ENCODE peak calls at places on chromosomes 5 and 9, in nine cellular contexts. N, G, H, R, W, F, J, S and T are unnamed samples.

GRCh38 chr9:129624168-129624759 is 1.7 kb upstream of the NTMT1 start:
- DNase-seq in N (no peak), J (peak; percentile 73), G (peak; percentile 59), F (no peak), R (no peak), H (peak; percentile 54), W (no peak), S (peak; percentile 51), T (peak; percentile 54)

GRCh38 chr9:5230554-5230953 is 665 bp upstream of the INSL4 start:
- DNase-seq in R (no peak), G (peak; percentile 38), N (no peak), W (no peak), J (no peak), S (no peak), H (no peak), F (no peak), T (no peak)

GRCh38 chr5:36928947-36929346 is 52.4 kb downstream of the NIPBL start:
- DNase-seq in R (peak; percentile 28), N (peak; percentile 79), J (no peak), G (peak; percentile 73), W (no peak), F (no peak), S (peak; percentile 74), H (no peak), T (no peak)

GRCh38 chr9:136022731-136023400 is 61.7 kb upstream of the UBAC1 start:
- DNase-seq in N (no peak), G (no peak), H (no peak), S (no peak), R (no peak), J (no peak), F (no peak), W (no peak), T (no peak)

GRCh38 chr5:147901555-147901954 is 4.8 kb downstream of the C5orf46 start:
- DNase-seq in H (no peak), F (peak; percentile 7), S (peak; percentile 77), J (no peak), R (no peak), G (no peak), W (no peak), N (peak; percentile 80), T (peak; percentile 6)

GRCh38 chr5:133873454-133873853 is 95.0 kb downstream of the C5orf15 start:
- DNase-seq in S (peak; percentile 18), J (no peak), G (no peak), N (peak; percentile 41), W (no peak), H (no peak), R (no peak), F (no peak), T (no peak)

GRCh38 chr9:16145196-16145950 is 592.5 kb downstream of the CCDC171 start:
- DNase-seq in R (no peak), F (peak; percentile 18), J (no peak), G (peak; percentile 16), H (no peak), W (no peak), N (peak; percentile 49), S (no peak), T (peak; percentile 72)

GRCh38 chr5:140131967-140132409 is 6.3 kb downstream of the IGIP start:
- DNase-seq in F (peak; percentile 53), H (no peak), R (peak; percentile 81), G (peak; percentile 93), S (peak; percentile 87), N (peak; percentile 94), J (no peak), W (no peak), T (peak; percentile 95)

GRCh38 chr5:157172408-157172807 is 6.3 kb upstream of the GARIN3 start:
- DNase-seq in F (no peak), J (peak; percentile 82), G (peak; percentile 1), S (no peak), H (peak; percentile 84), W (no peak), N (no peak), R (no peak), T (no peak)

GRCh38 chr9:80175286-80175906 is 603.6 kb downstream of the TLE4 start:
- DNase-seq in F (peak; percentile 8), S (peak; percentile 67), R (peak; percentile 6), N (peak; percentile 51), G (peak; percentile 55), J (no peak), W (peak; percentile 1), H (no peak), T (no peak)

GRCh38 chr9:109411069-109411761 is 86.9 kb downstream of the PTPN3 start:
- DNase-seq in H (no peak), W (no peak), R (no peak), F (no peak), N (peak; percentile 4), J (peak; percentile 68), S (no peak), G (no peak), T (no peak)

GRCh38 chr5:21184566-21184965 is 1196.6 kb upstream of the CDH18 start:
- DNase-seq in R (no peak), W (no peak), F (no peak), J (no peak), N (no peak), G (no peak), H (no peak), S (no peak), T (no peak)

GRCh38 chr5:60687927-60688720 is 11.8 kb downstream of the DEPDC1B start:
- DNase-seq in W (peak; percentile 3), N (peak; percentile 80), G (peak; percentile 80), F (no peak), S (peak; percentile 51), R (no peak), J (peak; percentile 34), H (no peak), T (peak; percentile 7)

GRCh38 chr5:135441256-135441915 is 5.8 kb downstream of the DCANP1 start:
- DNase-seq in W (no peak), F (peak; percentile 26), G (no peak), H (no peak), S (no peak), R (no peak), N (no peak), J (no peak), T (no peak)

GRCh38 chr5:171945476-171945875 is 61.0 kb downstream of the FBXW11 start:
- DNase-seq in J (no peak), N (no peak), W (no peak), R (no peak), G (no peak), S (no peak), F (no peak), H (no peak), T (no peak)

GRCh38 chr9:8599937-8600336 is 800.4 kb upstream of the DMAC1 start:
- DNase-seq in F (peak; percentile 8), S (no peak), H (no peak), R (no peak), J (no peak), N (no peak), G (no peak), W (no peak), T (no peak)

GRCh38 chr5:161676109-161676508 is 9.4 kb upstream of the GABRA6 start:
- DNase-seq in N (no peak), J (peak; percentile 7), H (no peak), F (no peak), S (no peak), R (no peak), G (peak; percentile 19), W (no peak), T (no peak)

GRCh38 chr5:117084052-117084451 is 509.4 kb upstream of the SEMA6A start:
- DNase-seq in G (peak; percentile 4), F (peak; percentile 55), W (no peak), J (no peak), H (no peak), N (no peak), R (no peak), S (no peak), T (no peak)

GRCh38 chr5:124132843-124133242 is 613.6 kb downstream of the ZNF608 start:
- DNase-seq in H (no peak), R (no peak), N (no peak), S (no peak), G (peak; percentile 95), W (no peak), F (no peak), J (no peak), T (no peak)

GRCh38 chr5:111742595-111742994 is 14.4 kb downstream of the NREP start:
- DNase-seq in W (peak; percentile 7), F (no peak), H (no peak), J (no peak), G (peak; percentile 49), R (peak; percentile 88), N (peak; percentile 92), S (peak; percentile 89), T (peak; percentile 89)

GRCh38 chr5:158119852-158120708 is 261.1 kb upstream of the CLINT1 start:
- DNase-seq in H (no peak), F (no peak), N (peak; percentile 98), W (peak; percentile 17), G (peak; percentile 84), J (no peak), R (peak; percentile 14), S (peak; percentile 29), T (peak; percentile 20)

GRCh38 chr9:91359734-91360470 is 1.8 kb downstream of the AUH start:
- DNase-seq in S (no peak), W (no peak), F (no peak), H (no peak), N (no peak), R (no peak), G (peak; percentile 29), J (no peak), T (no peak)

GRCh38 chr9:127333326-127334064 is 63.5 kb upstream of the SLC2A8 start:
- DNase-seq in G (no peak), H (no peak), J (no peak), F (no peak), R (no peak), W (no peak), S (no peak), N (no peak), T (no peak)

GRCh38 chr9:6243746-6244145 is 28.1 kb downstream of the IL33 start:
- DNase-seq in G (peak; percentile 71), S (peak; percentile 46), N (peak; percentile 27), W (no peak), F (no peak), J (peak; percentile 53), H (no peak), R (peak; percentile 15), T (no peak)

GRCh38 chr5:142008813-142009212 is 4.0 kb downstream of the GNPDA1 start:
- DNase-seq in N (no peak), F (no peak), S (no peak), J (no peak), H (no peak), W (no peak), R (no peak), G (no peak), T (no peak)

GRCh38 chr5:96584712-96585111 is 77.5 kb upstream of the CAST start:
- DNase-seq in J (no peak), W (no peak), N (no peak), S (no peak), F (no peak), R (no peak), H (no peak), G (no peak), T (no peak)